ENCODE peak calls at places on chromosomes 13 and 19, in six cellular contexts. One of them, this sample, is unnamed.

GRCh38 chr13:28048768-28049167 is 51.6 kb downstream of the FLT3 start:
- DNase-seq in AG10803: no peak
- DNase-seq in EH: no peak
- DNase-seq in HuH-7.5: no peak
- DNase-seq in NCI-H69: no peak
- DNase-seq in activated T-helper 1 cell treated with Interleukin-2 at 50 U/mL for 16 hours: no peak
- DNase-seq in this sample: no peak

GRCh38 chr19:15399234-15399515 is 19.6 kb upstream of the AKAP8 start:
- DNase-seq in AG10803: no peak
- DNase-seq in EH: no peak
- DNase-seq in HuH-7.5: no peak
- DNase-seq in NCI-H69: no peak
- DNase-seq in activated T-helper 1 cell treated with Interleukin-2 at 50 U/mL for 16 hours: no peak
- DNase-seq in this sample: no peak

GRCh38 chr13:35648109-35648508 is 171.6 kb upstream of the MAB21L1 start:
- DNase-seq in AG10803: peak; percentile 11
- DNase-seq in EH: peak; percentile 45
- DNase-seq in HuH-7.5: no peak
- DNase-seq in NCI-H69: no peak
- DNase-seq in activated T-helper 1 cell treated with Interleukin-2 at 50 U/mL for 16 hours: no peak
- DNase-seq in this sample: no peak

GRCh38 chr13:95349267-95349666 is 48.0 kb upstream of the ABCC4 start:
- DNase-seq in AG10803: no peak
- DNase-seq in EH: peak; percentile 19
- DNase-seq in HuH-7.5: no peak
- DNase-seq in NCI-H69: no peak
- DNase-seq in activated T-helper 1 cell treated with Interleukin-2 at 50 U/mL for 16 hours: no peak
- DNase-seq in this sample: no peak

GRCh38 chr19:18430417-18431144 is 7.4 kb downstream of the ISYNA1 start:
- DNase-seq in AG10803: no peak
- DNase-seq in EH: no peak
- DNase-seq in HuH-7.5: no peak
- DNase-seq in NCI-H69: no peak
- DNase-seq in activated T-helper 1 cell treated with Interleukin-2 at 50 U/mL for 16 hours: no peak
- DNase-seq in this sample: no peak

GRCh38 chr19:6423499-6424189 is 967 bp downstream of the KHSRP start:
- DNase-seq in AG10803: peak; percentile 47
- DNase-seq in EH: peak; percentile 66
- DNase-seq in HuH-7.5: peak; percentile 79
- DNase-seq in NCI-H69: peak; percentile 50
- DNase-seq in activated T-helper 1 cell treated with Interleukin-2 at 50 U/mL for 16 hours: no peak
- DNase-seq in this sample: no peak

GRCh38 chr19:18245297-18245696 is 19.1 kb upstream of the PDE4C start:
- DNase-seq in AG10803: no peak
- DNase-seq in EH: no peak
- DNase-seq in HuH-7.5: no peak
- DNase-seq in NCI-H69: no peak
- DNase-seq in activated T-helper 1 cell treated with Interleukin-2 at 50 U/mL for 16 hours: no peak
- DNase-seq in this sample: no peak

GRCh38 chr19:35084078-35084762 is 31.4 kb upstream of the FXYD3 start:
- DNase-seq in AG10803: no peak
- DNase-seq in EH: no peak
- DNase-seq in HuH-7.5: no peak
- DNase-seq in NCI-H69: no peak
- DNase-seq in activated T-helper 1 cell treated with Interleukin-2 at 50 U/mL for 16 hours: no peak
- DNase-seq in this sample: no peak

GRCh38 chr13:76759877-76760276 is 126.3 kb downstream of the KCTD12 start:
- DNase-seq in AG10803: no peak
- DNase-seq in EH: no peak
- DNase-seq in HuH-7.5: no peak
- DNase-seq in NCI-H69: no peak
- DNase-seq in activated T-helper 1 cell treated with Interleukin-2 at 50 U/mL for 16 hours: no peak
- DNase-seq in this sample: no peak

GRCh38 chr19:48069435-48069834 is 25.6 kb upstream of the CABP5 start:
- DNase-seq in AG10803: no peak
- DNase-seq in EH: no peak
- DNase-seq in HuH-7.5: no peak
- DNase-seq in NCI-H69: no peak
- DNase-seq in activated T-helper 1 cell treated with Interleukin-2 at 50 U/mL for 16 hours: no peak
- DNase-seq in this sample: no peak

GRCh38 chr13:25753976-25754375 is 297.8 kb downstream of the SHISA2 start:
- DNase-seq in AG10803: no peak
- DNase-seq in EH: no peak
- DNase-seq in HuH-7.5: no peak
- DNase-seq in NCI-H69: no peak
- DNase-seq in activated T-helper 1 cell treated with Interleukin-2 at 50 U/mL for 16 hours: no peak
- DNase-seq in this sample: no peak

GRCh38 chr13:48555441-48555840 is 22.6 kb upstream of the RCBTB2 start:
- DNase-seq in AG10803: no peak
- DNase-seq in EH: no peak
- DNase-seq in HuH-7.5: no peak
- DNase-seq in NCI-H69: no peak
- DNase-seq in activated T-helper 1 cell treated with Interleukin-2 at 50 U/mL for 16 hours: no peak
- DNase-seq in this sample: no peak

GRCh38 chr13:113302940-113303339 is 5.9 kb downstream of the LAMP1 start:
- DNase-seq in AG10803: no peak
- DNase-seq in EH: no peak
- DNase-seq in HuH-7.5: no peak
- DNase-seq in NCI-H69: no peak
- DNase-seq in activated T-helper 1 cell treated with Interleukin-2 at 50 U/mL for 16 hours: no peak
- DNase-seq in this sample: no peak

GRCh38 chr13:39284801-39285388 is 246.6 kb downstream of the NHLRC3 start:
- DNase-seq in AG10803: no peak
- DNase-seq in EH: peak; percentile 25
- DNase-seq in HuH-7.5: no peak
- DNase-seq in NCI-H69: no peak
- DNase-seq in activated T-helper 1 cell treated with Interleukin-2 at 50 U/mL for 16 hours: no peak
- DNase-seq in this sample: no peak

GRCh38 chr13:45936621-45937020 is 85.1 kb upstream of the SIAH3 start:
- DNase-seq in AG10803: no peak
- DNase-seq in EH: no peak
- DNase-seq in HuH-7.5: no peak
- DNase-seq in NCI-H69: no peak
- DNase-seq in activated T-helper 1 cell treated with Interleukin-2 at 50 U/mL for 16 hours: no peak
- DNase-seq in this sample: no peak

GRCh38 chr19:4570916-4571304 is 11.4 kb upstream of the SEMA6B start:
- DNase-seq in AG10803: no peak
- DNase-seq in EH: no peak
- DNase-seq in HuH-7.5: no peak
- DNase-seq in NCI-H69: no peak
- DNase-seq in activated T-helper 1 cell treated with Interleukin-2 at 50 U/mL for 16 hours: no peak
- DNase-seq in this sample: no peak

GRCh38 chr13:51451467-51452390 is 1.1 kb downstream of the INTS6 start:
- DNase-seq in AG10803: peak; percentile 65
- DNase-seq in EH: peak; percentile 80
- DNase-seq in HuH-7.5: peak; percentile 38
- DNase-seq in NCI-H69: peak; percentile 80
- DNase-seq in activated T-helper 1 cell treated with Interleukin-2 at 50 U/mL for 16 hours: peak; percentile 56
- DNase-seq in this sample: no peak

GRCh38 chr13:63435668-63436275 is 2020.1 kb upstream of the PCDH20 start:
- DNase-seq in AG10803: peak; percentile 96
- DNase-seq in EH: peak; percentile 100
- DNase-seq in HuH-7.5: no peak
- DNase-seq in NCI-H69: no peak
- DNase-seq in activated T-helper 1 cell treated with Interleukin-2 at 50 U/mL for 16 hours: no peak
- DNase-seq in this sample: no peak

GRCh38 chr19:46924874-46925547 is 64.2 kb downstream of the ARHGAP35 start:
- DNase-seq in AG10803: peak; percentile 35
- DNase-seq in EH: peak; percentile 66
- DNase-seq in HuH-7.5: no peak
- DNase-seq in NCI-H69: no peak
- DNase-seq in activated T-helper 1 cell treated with Interleukin-2 at 50 U/mL for 16 hours: no peak
- DNase-seq in this sample: peak; percentile 92

GRCh38 chr13:98325724-98326123 is 148.7 kb upstream of the RNF113B start:
- DNase-seq in AG10803: no peak
- DNase-seq in EH: no peak
- DNase-seq in HuH-7.5: no peak
- DNase-seq in NCI-H69: peak; percentile 90
- DNase-seq in activated T-helper 1 cell treated with Interleukin-2 at 50 U/mL for 16 hours: no peak
- DNase-seq in this sample: no peak

GRCh38 chr13:20332361-20333096 is 100.4 kb upstream of the GJB6 start:
- DNase-seq in AG10803: peak; percentile 69
- DNase-seq in EH: peak; percentile 39
- DNase-seq in HuH-7.5: no peak
- DNase-seq in NCI-H69: no peak
- DNase-seq in activated T-helper 1 cell treated with Interleukin-2 at 50 U/mL for 16 hours: no peak
- DNase-seq in this sample: no peak

GRCh38 chr13:21556051-21556450 is 47.9 kb downstream of the MICU2 start:
- DNase-seq in AG10803: peak; percentile 9
- DNase-seq in EH: no peak
- DNase-seq in HuH-7.5: no peak
- DNase-seq in NCI-H69: no peak
- DNase-seq in activated T-helper 1 cell treated with Interleukin-2 at 50 U/mL for 16 hours: no peak
- DNase-seq in this sample: no peak

GRCh38 chr13:41017153-41017552 is 2.0 kb downstream of the ELF1 start:
- DNase-seq in AG10803: no peak
- DNase-seq in EH: no peak
- DNase-seq in HuH-7.5: no peak
- DNase-seq in NCI-H69: peak; percentile 60
- DNase-seq in activated T-helper 1 cell treated with Interleukin-2 at 50 U/mL for 16 hours: no peak
- DNase-seq in this sample: no peak

GRCh38 chr19:3234800-3235199 is 10.3 kb downstream of the CELF5 start:
- DNase-seq in AG10803: no peak
- DNase-seq in EH: no peak
- DNase-seq in HuH-7.5: no peak
- DNase-seq in NCI-H69: peak; percentile 24
- DNase-seq in activated T-helper 1 cell treated with Interleukin-2 at 50 U/mL for 16 hours: no peak
- DNase-seq in this sample: no peak

GRCh38 chr13:31011193-31011860 is 78.9 kb downstream of the TEX26 start:
- DNase-seq in AG10803: no peak
- DNase-seq in EH: no peak
- DNase-seq in HuH-7.5: no peak
- DNase-seq in NCI-H69: peak; percentile 72
- DNase-seq in activated T-helper 1 cell treated with Interleukin-2 at 50 U/mL for 16 hours: no peak
- DNase-seq in this sample: no peak

GRCh38 chr19:36150586-36150985 is 1.7 kb downstream of the COX7A1 start:
- DNase-seq in AG10803: no peak
- DNase-seq in EH: no peak
- DNase-seq in HuH-7.5: no peak
- DNase-seq in NCI-H69: no peak
- DNase-seq in activated T-helper 1 cell treated with Interleukin-2 at 50 U/mL for 16 hours: no peak
- DNase-seq in this sample: no peak

GRCh38 chr13:98289339-98289935 is 112.4 kb upstream of the RNF113B start:
- DNase-seq in AG10803: no peak
- DNase-seq in EH: no peak
- DNase-seq in HuH-7.5: no peak
- DNase-seq in NCI-H69: no peak
- DNase-seq in activated T-helper 1 cell treated with Interleukin-2 at 50 U/mL for 16 hours: no peak
- DNase-seq in this sample: no peak